ENCODE peak calls at places on chromosomes 6 and 20, in seven cellular contexts. C is mesendoderm, D is IMR-90, A is H1, Y is neuronal stem cell, U is mesenchymal stem cell, S is trophoblast cell. B is an unnamed sample.

GRCh38 chr20:49210101-49210749 is 9.0 kb upstream of the DDX27 start:
- DNase-seq in C (peak; percentile 25), Y (no peak), S (no peak), D (no peak), U (no peak), A (no peak), B (no peak)

GRCh38 chr6:41286544-41287346 is at the start of gene TREM1:
- DNase-seq in S (peak; percentile 34), U (peak; percentile 97), D (peak; percentile 51), Y (no peak), A (peak; percentile 39), C (peak; percentile 63), B (no peak)

GRCh38 chr6:20439558-20439957 is 37.9 kb downstream of the E2F3 start:
- DNase-seq in A (no peak), C (no peak), U (no peak), Y (no peak), S (no peak), D (no peak), B (no peak)

GRCh38 chr6:29834564-29835436 is 7.2 kb downstream of the HLA-G start:
- DNase-seq in C (peak; percentile 30), S (no peak), D (no peak), U (peak; percentile 9), A (peak; percentile 94), Y (peak; percentile 33), B (peak; percentile 72)

GRCh38 chr6:138795809-138796469 is at the start of gene ECT2L:
- DNase-seq in S (peak; percentile 67), Y (peak; percentile 38), U (peak; percentile 53), A (peak; percentile 89), D (no peak), C (peak; percentile 89), B (peak; percentile 93)

GRCh38 chr6:135921176-135921575 is 69.7 kb downstream of the PDE7B start:
- DNase-seq in Y (no peak), C (no peak), A (no peak), U (no peak), D (peak; percentile 36), S (no peak), B (no peak)

GRCh38 chr6:139425780-139426179 is 51.3 kb upstream of the CITED2 start:
- DNase-seq in U (no peak), Y (no peak), A (no peak), S (no peak), C (no peak), D (no peak), B (no peak)

GRCh38 chr6:143513410-143513809 is 1.9 kb upstream of the FUCA2 start:
- DNase-seq in U (no peak), D (no peak), S (no peak), C (peak; percentile 74), A (peak; percentile 87), Y (no peak), B (peak; percentile 79)

GRCh38 chr6:117381749-117382148 is 44.0 kb downstream of the ROS1 start:
- DNase-seq in S (no peak), C (no peak), Y (no peak), U (no peak), A (no peak), D (no peak), B (no peak)

GRCh38 chr20:62598761-62599194 is 43.5 kb upstream of the SLCO4A1 start:
- DNase-seq in S (no peak), C (no peak), A (no peak), Y (no peak), U (no peak), D (no peak), B (no peak)

GRCh38 chr6:44925100-44925739 is 402.9 kb upstream of the RUNX2 start:
- DNase-seq in A (no peak), D (peak; percentile 5), C (peak; percentile 95), Y (no peak), U (peak; percentile 51), S (peak; percentile 3), B (no peak)

GRCh38 chr6:27547157-27548075 is 74.5 kb upstream of the ZNF184 start:
- DNase-seq in U (peak; percentile 76), C (peak; percentile 87), D (peak; percentile 68), S (no peak), Y (no peak), A (peak; percentile 91), B (peak; percentile 69)

GRCh38 chr20:17557675-17558006 is 12.2 kb upstream of the DSTN start:
- DNase-seq in D (peak; percentile 94), Y (no peak), U (peak; percentile 92), S (peak; percentile 65), C (no peak), A (no peak), B (no peak)

GRCh38 chr20:39849664-39850063 is 839.4 kb downstream of the MAFB start:
- DNase-seq in S (no peak), C (no peak), U (peak; percentile 46), D (peak; percentile 94), Y (no peak), A (no peak), B (no peak)

GRCh38 chr6:105726902-105727655 is 324.2 kb upstream of the PREP start:
- DNase-seq in S (peak; percentile 64), D (peak; percentile 66), C (no peak), U (no peak), A (no peak), Y (no peak), B (no peak)

GRCh38 chr6:125953502-125953875 is 3.1 kb upstream of the HINT3 start:
- DNase-seq in A (peak; percentile 69), D (no peak), U (no peak), Y (no peak), S (peak; percentile 99), C (peak; percentile 68), B (peak; percentile 87)

GRCh38 chr6:102918161-102918560 is 1524.7 kb downstream of the GRIK2 start:
- DNase-seq in U (no peak), S (no peak), C (no peak), D (no peak), Y (no peak), A (no peak), B (no peak)

GRCh38 chr6:20564269-20564668 is 30.0 kb downstream of the CDKAL1 start:
- DNase-seq in C (no peak), S (no peak), Y (peak; percentile 12), D (peak; percentile 27), A (no peak), U (peak; percentile 37), B (no peak)

GRCh38 chr20:21505161-21505809 is 8.6 kb downstream of the NKX2-2 start:
- DNase-seq in A (peak; percentile 100), C (peak; percentile 74), Y (peak; percentile 78), U (peak; percentile 30), D (peak; percentile 22), S (peak; percentile 29), B (peak; percentile 81)

GRCh38 chr20:49984426-49985153 is 1.8 kb downstream of the SNAI1 start:
- DNase-seq in C (peak; percentile 30), Y (no peak), A (no peak), D (no peak), U (no peak), S (no peak), B (no peak)

GRCh38 chr20:33025318-33025876 is 6.1 kb upstream of the BPIFB6 start:
- DNase-seq in D (no peak), Y (no peak), S (no peak), A (no peak), C (no peak), U (no peak), B (no peak)

GRCh38 chr6:157194643-157195042 is 128.7 kb downstream of the TMEM242 start:
- DNase-seq in A (no peak), U (no peak), Y (no peak), S (no peak), D (peak; percentile 65), C (no peak), B (no peak)

GRCh38 chr20:43833511-43834395 is 80.9 kb upstream of the TOX2 start:
- DNase-seq in S (no peak), C (no peak), Y (no peak), U (no peak), D (no peak), A (no peak), B (no peak)

GRCh38 chr6:17494177-17494576 is 100.8 kb downstream of the CAP2 start:
- DNase-seq in A (peak; percentile 19), S (no peak), Y (no peak), D (no peak), U (peak; percentile 25), C (no peak), B (no peak)

DNA sequence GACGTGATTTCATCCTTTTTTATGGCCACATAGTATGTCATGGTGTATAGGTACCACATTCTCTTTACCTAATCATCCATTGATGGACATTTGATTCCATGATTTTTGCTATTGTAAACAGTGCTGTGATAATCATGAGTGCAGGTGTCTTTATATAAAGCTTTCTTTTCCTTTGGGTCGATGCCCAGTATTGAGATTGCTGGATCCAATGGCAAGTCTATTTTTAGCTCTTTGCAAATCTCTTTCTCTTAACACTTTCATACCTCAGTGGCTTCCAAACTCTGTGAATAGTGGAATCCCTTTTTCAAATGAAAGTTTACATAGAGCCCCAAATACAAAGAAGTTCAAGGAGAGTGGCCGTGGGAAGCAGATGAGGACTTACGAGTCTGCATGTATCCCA is 105.8 kb upstream of the SPTLC3 start:
- DNase-seq in Y (no peak), S (no peak), U (no peak), A (no peak), C (no peak), D (no peak), B (no peak)
- H3K18ac ChIP-seq in Y (no peak overlapping the region), S (no peak overlapping the region), U (no peak overlapping the region), A (no peak overlapping the region), C (no peak overlapping the region), D (no peak overlapping the region), B (no peak overlapping the region)

DNA sequence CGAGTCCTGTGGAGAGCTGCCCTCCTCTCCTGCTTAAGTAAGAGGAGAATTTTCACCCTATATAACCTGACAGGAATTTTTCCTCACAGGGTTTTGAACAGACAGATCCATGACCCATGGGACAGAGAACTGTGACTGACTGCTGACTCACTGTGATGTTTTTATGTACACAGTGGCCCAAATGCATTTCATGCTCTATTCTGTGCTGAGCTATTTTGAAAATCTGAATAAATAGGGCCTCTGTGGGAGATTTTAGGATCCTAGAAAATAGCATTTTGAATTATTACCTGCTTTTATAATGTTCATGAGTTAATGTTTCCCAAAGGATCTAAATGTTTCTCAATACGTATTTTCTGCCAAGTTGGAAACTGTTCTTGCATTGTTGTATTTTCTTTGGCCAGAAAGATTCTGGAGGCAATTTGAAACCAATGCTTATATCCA is 577.4 kb downstream of the HTR1B start:
- DNase-seq in U (peak; percentile 13), C (no peak), Y (no peak), D (peak; percentile 19), S (no peak), A (no peak), B (no peak)
- H3K18ac ChIP-seq in U (no peak overlapping the region), C (no peak overlapping the region), Y (no peak overlapping the region), D (no peak overlapping the region), S (no peak overlapping the region), A (no peak overlapping the region), B (no peak overlapping the region)

DNA sequence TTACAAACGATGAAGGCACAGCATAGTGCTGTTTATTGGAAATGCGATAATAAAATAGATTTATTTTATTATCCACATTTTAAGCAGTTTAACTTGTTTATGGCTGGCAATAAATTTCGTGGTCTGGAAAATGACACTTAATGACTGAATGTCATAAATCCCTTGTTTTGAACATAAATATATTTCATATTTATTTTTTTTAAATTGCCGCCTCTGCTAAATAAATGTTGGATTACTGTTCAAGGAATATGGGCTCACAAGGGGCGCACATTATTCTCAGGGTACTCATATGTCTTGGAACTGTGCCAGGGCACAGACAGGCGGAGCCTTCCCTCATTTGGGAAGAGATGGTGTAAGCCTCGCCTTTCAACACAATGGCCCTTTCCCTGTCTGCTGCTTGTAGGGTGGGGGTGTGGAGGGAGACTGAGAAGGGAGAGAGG is 134.3 kb downstream of the PXDC1 start:
- DNase-seq in Y (no peak), S (no peak), C (no peak), D (no peak), U (no peak), A (no peak), B (no peak)
- H3K18ac ChIP-seq in Y (no peak overlapping the region), S (no peak overlapping the region), C (no peak overlapping the region), D (no peak overlapping the region), U (no peak overlapping the region), A (no peak overlapping the region), B (no peak overlapping the region)

GRCh38 chr20:55058938-55059337 is 583.5 kb downstream of the DOK5 start:
- DNase-seq in A (no peak), S (no peak), U (no peak), C (no peak), D (no peak), Y (no peak), B (no peak)
- H3K18ac ChIP-seq in A (no peak overlapping the region), S (no peak overlapping the region), U (no peak overlapping the region), C (no peak overlapping the region), D (no peak overlapping the region), Y (no peak overlapping the region), B (no peak overlapping the region)

B was measured in H9.